ENCODE peak calls at places on chromosomes 6 and 20, in four cellular contexts. B is uterus, H is heart left ventricle, E is OCI-LY7. Q is an unnamed sample.
A peak's percentile ranks its signal among the peaks of the same experiment; 100 is the strongest.

GRCh38 chr20:32497589-32498224 is 87.4 kb downstream of the NOL4L start:
- DNase-seq in B (no peak), H (no peak), E (no peak), Q (no peak)

GRCh38 chr6:21262504-21262903 is 331.0 kb upstream of the SOX4 start:
- DNase-seq in B (no peak), H (no peak), E (no peak), Q (no peak)

GRCh38 chr6:44272999-44273566 is 2.8 kb downstream of the TMEM151B start:
- DNase-seq in B (no peak), H (no peak), E (no peak), Q (no peak)

GRCh38 chr20:35264755-35265154 is 13.2 kb downstream of the MMP24OS start:
- DNase-seq in B (no peak), H (no peak), E (no peak), Q (no peak)

GRCh38 chr20:17909745-17910345 is 58.7 kb downstream of the SNX5 start:
- DNase-seq in B (no peak), H (no peak), E (no peak), Q (no peak)

GRCh38 chr6:35710241-35710847 is 21.6 kb upstream of the FKBP5 start:
- DNase-seq in B (no peak), H (no peak), E (no peak), Q (peak; percentile 36)

GRCh38 chr20:17515053-17515452 is 16.1 kb downstream of the BFSP1 start:
- DNase-seq in B (no peak), H (no peak), E (no peak), Q (no peak)

GRCh38 chr20:33602826-33603590 is 59.1 kb upstream of the C20orf144 start:
- DNase-seq in B (no peak), H (no peak), E (peak; percentile 52), Q (no peak)

GRCh38 chr6:111628117-111628866 is 22.6 kb upstream of the TRAF3IP2 start:
- DNase-seq in B (no peak), H (no peak), E (no peak), Q (no peak)

GRCh38 chr20:45892828-45893500 is 1.8 kb downstream of the CTSA start:
- DNase-seq in B (no peak), H (no peak), E (no peak), Q (no peak)

GRCh38 chr6:166176106-166176505 is 8.5 kb upstream of the TBXT start:
- DNase-seq in B (no peak), H (no peak), E (no peak), Q (no peak)

GRCh38 chr6:139568956-139569538 is 194.6 kb upstream of the CITED2 start:
- DNase-seq in B (no peak), H (no peak), E (no peak), Q (no peak)

GRCh38 chr6:41278699-41279405 is 7.6 kb downstream of the TREM1 start:
- DNase-seq in B (peak; percentile 39), H (peak; percentile 56), E (peak; percentile 72), Q (peak; percentile 60)

GRCh38 chr6:169789146-169789943 is 37.9 kb downstream of the ERMARD start:
- DNase-seq in B (no peak), H (no peak), E (no peak), Q (no peak)

GRCh38 chr20:11443382-11444119 is 474.1 kb upstream of the BTBD3 start:
- DNase-seq in B (no peak), H (no peak), E (no peak), Q (no peak)

GRCh38 chr6:84220809-84221409 is 6.5 kb downstream of the CEP162 start:
- DNase-seq in B (no peak), H (no peak), E (peak; percentile 38), Q (peak; percentile 8)

GRCh38 chr6:132780770-132781371 is 17.6 kb downstream of the SLC18B1 start:
- DNase-seq in B (no peak), H (no peak), E (peak; percentile 54), Q (no peak)

GRCh38 chr6:36131517-36132220 is 1.4 kb downstream of the MAPK13 start:
- DNase-seq in B (peak; percentile 54), H (no peak), E (peak; percentile 62), Q (peak; percentile 79)

GRCh38 chr6:134938896-134939295 is 11.0 kb downstream of the ALDH8A1 start:
- DNase-seq in B (no peak), H (no peak), E (peak; percentile 24), Q (peak; percentile 22)

GRCh38 chr6:41336824-41337223 is 1.4 kb downstream of the NCR2 start:
- DNase-seq in B (no peak), H (no peak), E (no peak), Q (no peak)

GRCh38 chr6:112560651-112561050 is 213.5 kb downstream of the RFPL4B start:
- DNase-seq in B (no peak), H (no peak), E (no peak), Q (no peak)

GRCh38 chr20:53023717-53024116 is 51.6 kb downstream of the TSHZ2 start:
- DNase-seq in B (no peak), H (no peak), E (no peak), Q (no peak)

GRCh38 chr6:6631526-6632276 is 43.2 kb downstream of the LY86 start:
- DNase-seq in B (no peak), H (no peak), E (no peak), Q (no peak)

GRCh38 chr6:113128020-113128419 is 729.1 kb upstream of the MARCKS start:
- DNase-seq in B (no peak), H (no peak), E (no peak), Q (no peak)

GRCh38 chr6:80197474-80197873 is 91.0 kb downstream of the BCKDHB start:
- DNase-seq in B (no peak), H (peak; percentile 27), E (no peak), Q (no peak)

GRCh38 chr20:31713312-31714049 is 9.2 kb downstream of the BCL2L1 start:
- DNase-seq in B (peak; percentile 73), H (peak; percentile 85), E (no peak), Q (no peak)

GRCh38 chr6:168537485-168537884 is 96.5 kb downstream of the SMOC2 start:
- DNase-seq in B (no peak), H (no peak), E (no peak), Q (no peak)
- H3K9me3 ChIP-seq in B (no peaks in the 10 kb centered on the region), H (no peaks in the 10 kb centered on the region), E (no peaks in the 10 kb centered on the region), Q (no peaks in the 10 kb centered on the region)

DNA sequence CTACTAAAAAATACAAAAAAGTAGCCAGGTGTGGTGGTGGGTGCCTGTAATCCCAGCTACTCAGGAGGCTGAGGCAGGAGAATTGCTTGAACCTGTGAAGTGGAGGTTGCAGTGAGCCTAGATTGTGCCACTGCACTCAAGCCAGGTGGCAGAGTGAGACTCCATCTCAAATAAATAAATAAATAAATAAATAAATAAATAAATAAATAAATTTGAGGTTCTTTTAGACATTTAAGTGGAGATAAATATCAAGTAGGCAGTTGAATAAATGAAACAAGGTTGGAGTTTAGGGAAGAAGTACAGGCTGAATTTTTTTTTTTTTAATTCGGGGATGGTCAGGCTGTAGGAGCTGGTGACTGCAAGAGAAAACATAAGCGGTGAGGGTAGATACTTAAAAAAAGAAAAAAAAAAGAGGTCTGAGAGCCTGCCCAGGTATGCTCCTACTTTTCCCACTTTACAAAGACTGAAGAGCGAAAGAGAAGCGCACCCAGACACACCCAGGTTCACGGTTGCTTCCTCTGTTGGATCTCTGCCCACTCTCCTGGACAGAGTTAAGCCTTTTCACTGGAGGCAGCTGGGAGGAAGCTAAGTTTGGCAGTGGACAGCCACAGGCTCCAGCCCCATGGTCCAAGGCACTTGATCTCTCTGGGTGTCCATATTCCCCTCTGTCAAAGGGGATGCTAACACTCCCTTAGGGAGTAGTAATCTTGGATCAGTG is 100.9 kb upstream of the PRDM1 start:
- DNase-seq in B (no peak), H (no peak), E (no peak), Q (no peak)
- H3K4me3 ChIP-seq in B (no peak overlapping the region), H (no peak overlapping the region), E (no peak overlapping the region), Q (no peak overlapping the region)

GRCh38 chr6:125918681-125919566 is 37.6 kb upstream of the HINT3 start:
- DNase-seq in B (peak; percentile 21), H (no peak), E (no peak), Q (peak; percentile 63)

GRCh38 chr6:125922322-125922860 is 34.2 kb upstream of the HINT3 start:
- DNase-seq in B (no peak), H (no peak), E (no peak), Q (no peak)

GRCh38 chr6:125918230-125918629 is 38.3 kb upstream of the HINT3 start:
- DNase-seq in B (no peak), H (no peak), E (no peak), Q (no peak)

GRCh38 chr6:125923371-125923877 is 33.1 kb upstream of the HINT3 start:
- DNase-seq in B (no peak), H (no peak), E (no peak), Q (no peak)

GRCh38 chr6:125919618-125920017 is 37.0 kb upstream of the HINT3 start:
- DNase-seq in B (no peak), H (no peak), E (no peak), Q (no peak)
- H3K4me1 ChIP-seq in B (no peaks in the 10 kb centered on the region), H (peaks cover 14% of the 10 kb centered on the region), E (no peaks in the 10 kb centered on the region), Q (peaks cover 24% of the 10 kb centered on the region)

DNA sequence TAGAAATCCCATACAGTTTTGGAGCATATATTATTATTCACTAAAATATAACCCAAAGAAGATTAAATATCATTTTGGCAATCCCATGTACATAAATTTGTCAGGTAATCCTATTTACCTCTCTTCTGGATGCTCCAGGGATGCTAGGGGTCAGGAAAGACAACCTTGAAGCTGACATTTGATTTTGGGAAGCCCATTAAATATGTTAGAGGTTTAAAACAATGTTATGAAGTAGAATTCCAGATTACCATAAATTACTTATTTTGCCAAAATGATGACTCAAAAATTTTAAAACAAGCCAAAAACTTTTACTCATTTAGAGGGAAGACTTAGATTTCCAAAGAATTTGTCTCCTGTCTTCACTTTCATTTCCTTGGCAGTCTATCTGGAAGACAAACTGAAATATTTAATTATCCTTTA is 9.2 kb upstream of the IL22RA2 start:
- DNase-seq in B (no peak), H (no peak), E (no peak), Q (no peak)
- H3K9me3 ChIP-seq in B (peaks cover 17% of the 10 kb centered on the region), H (peaks cover 45% of the 10 kb centered on the region), E (peaks cover 41% of the 10 kb centered on the region), Q (peaks cover 7% of the 10 kb centered on the region)

GRCh38 chr20:14336667-14337066 is 745 bp downstream of the FLRT3 start:
- DNase-seq in B (no peak), H (no peak), E (no peak), Q (no peak)
- H3K4me3 ChIP-seq in B (peak overlapping the region; percentile 34), H (peak overlapping the region; percentile 43), E (no peak overlapping the region), Q (no peak overlapping the region)

GRCh38 chr6:83068628-83069027 is 1.2 kb downstream of the DOP1A start:
- DNase-seq in B (no peak), H (no peak), E (no peak), Q (no peak)
- H3K4me1 ChIP-seq in B (no peaks in the 10 kb centered on the region), H (peaks cover 35% of the 10 kb centered on the region), E (peaks cover 52% of the 10 kb centered on the region), Q (peaks cover 30% of the 10 kb centered on the region)

DNA sequence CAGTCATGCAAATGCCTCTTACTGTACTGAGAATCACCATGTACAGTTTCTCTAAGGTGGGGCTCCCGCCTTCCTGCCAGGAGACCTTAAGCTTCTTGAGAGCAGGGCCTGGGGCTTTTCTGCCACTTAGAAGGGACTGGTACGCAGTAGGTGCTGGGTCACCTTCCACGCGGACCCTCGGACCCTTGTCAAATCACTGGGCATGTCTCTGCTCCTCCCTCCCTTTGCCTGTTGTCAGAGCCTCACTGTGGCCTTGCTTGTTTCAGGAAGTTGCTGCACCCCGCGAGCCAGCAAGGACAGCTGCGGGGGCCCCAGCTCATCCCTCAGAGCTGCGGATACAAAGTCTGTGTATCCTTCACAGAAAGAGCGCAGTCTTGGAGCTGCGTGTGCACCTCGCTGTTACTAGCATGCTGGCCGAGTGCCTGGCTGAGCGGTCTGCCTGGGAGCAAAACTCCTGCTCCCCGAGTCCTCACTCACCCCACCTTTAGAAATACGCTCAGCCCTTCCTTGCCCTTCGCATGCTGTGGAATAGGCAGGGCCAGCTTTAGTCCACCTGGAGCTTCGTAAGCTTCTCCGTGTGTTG is 30.7 kb upstream of the IRF4 start:
- DNase-seq in B (no peak), H (no peak), E (peak; percentile 77), Q (no peak)
- H3K9me3 ChIP-seq in B (no peaks in the 10 kb centered on the region), H (peaks cover 8% of the 10 kb centered on the region), E (no peaks in the 10 kb centered on the region), Q (no peaks in the 10 kb centered on the region)